ENCODE peak calls at places on chromosomes 7 and 10, in ten cellular contexts. R, S, J, I, O, E, T, V, F and Y are unnamed samples.

GRCh38 chr10:7610651-7611389 is 55.9 kb downstream of the ITIH5 start:
- DNase-seq in O (no peak), T (no peak), E (peak; percentile 99), S (no peak), R (peak; percentile 33), I (peak; percentile 70), J (no peak), F (peak; percentile 96), V (peak; percentile 70), Y (peak; percentile 83)

GRCh38 chr7:15556706-15557105 is 5.1 kb downstream of the AGMO start:
- DNase-seq in O (no peak), R (peak; percentile 51), J (no peak), T (no peak), V (no peak), S (no peak), F (no peak), E (no peak), I (no peak), Y (no peak)

GRCh38 chr10:89115876-89116627 is 91.1 kb downstream of the CH25H start:
- DNase-seq in E (peak; percentile 81), J (no peak), V (no peak), O (peak; percentile 15), T (no peak), F (peak; percentile 64), S (no peak), R (peak; percentile 93), I (peak; percentile 58), Y (peak; percentile 52)

GRCh38 chr7:147640821-147641220 is 949.7 kb upstream of the C7orf33 start:
- DNase-seq in S (no peak), F (no peak), R (no peak), T (no peak), E (no peak), V (no peak), I (no peak), J (no peak), O (no peak), Y (no peak)

GRCh38 chr7:2904202-2904601 is 60.1 kb upstream of the GNA12 start:
- DNase-seq in S (no peak), I (no peak), O (no peak), T (no peak), J (no peak), F (no peak), V (no peak), R (no peak), E (no peak), Y (no peak)

GRCh38 chr7:96253441-96253840 is 68.5 kb downstream of the SLC25A13 start:
- DNase-seq in T (no peak), F (no peak), V (no peak), O (no peak), S (no peak), E (no peak), R (no peak), J (no peak), I (no peak), Y (no peak)

GRCh38 chr7:84614821-84615506 is 420.4 kb upstream of the SEMA3A start:
- DNase-seq in E (no peak), I (no peak), T (no peak), O (no peak), S (no peak), F (peak; percentile 18), R (peak; percentile 54), J (no peak), V (no peak), Y (no peak)

GRCh38 chr7:139078399-139078798 is 31.1 kb downstream of the ZC3HAV1 start:
- DNase-seq in J (no peak), R (peak; percentile 67), V (no peak), E (peak; percentile 25), T (no peak), I (peak; percentile 75), F (no peak), O (no peak), S (no peak), Y (no peak)

GRCh38 chr10:101611096-101611495 is 23.0 kb downstream of the DPCD start:
- DNase-seq in T (no peak), J (no peak), R (no peak), F (no peak), S (no peak), V (no peak), E (no peak), O (no peak), I (no peak), Y (no peak)

GRCh38 chr7:117790731-117791130 is 82.5 kb downstream of the CTTNBP2 start:
- DNase-seq in O (no peak), J (no peak), E (no peak), F (no peak), S (no peak), I (no peak), V (no peak), R (no peak), T (no peak), Y (no peak)

GRCh38 chr10:95480102-95480900 is 80.9 kb downstream of the SORBS1 start:
- DNase-seq in O (no peak), T (no peak), R (peak; percentile 22), V (peak; percentile 36), J (no peak), I (no peak), F (peak; percentile 71), S (no peak), E (peak; percentile 24), Y (no peak)

GRCh38 chr7:143960813-143961610 is 6.4 kb downstream of the OR2F1 start:
- DNase-seq in I (no peak), T (no peak), F (no peak), E (no peak), O (no peak), S (no peak), V (no peak), R (peak; percentile 30), J (no peak), Y (no peak)

GRCh38 chr7:15989194-15989593 is 302.7 kb upstream of the MEOX2 start:
- DNase-seq in F (no peak), J (no peak), I (no peak), S (no peak), R (no peak), E (no peak), O (no peak), V (no peak), T (no peak), Y (no peak)

GRCh38 chr7:130900471-130901076 is 166.6 kb upstream of the KLF14 start:
- DNase-seq in S (no peak), E (no peak), F (no peak), J (no peak), V (no peak), R (no peak), O (no peak), I (no peak), T (no peak), Y (no peak)

GRCh38 chr7:11155883-11156282 is 182.2 kb downstream of the PHF14 start:
- DNase-seq in J (no peak), I (peak; percentile 18), O (no peak), T (no peak), V (no peak), F (no peak), R (peak; percentile 24), S (no peak), E (peak; percentile 64), Y (no peak)

GRCh38 chr10:103663802-103664201 is 170.3 kb downstream of the NEURL1 start:
- DNase-seq in R (no peak), O (no peak), S (no peak), I (no peak), T (no peak), V (no peak), E (peak; percentile 29), J (no peak), F (no peak), Y (no peak)

GRCh38 chr7:131188367-131189339 is 139.0 kb upstream of the MKLN1 start:
- DNase-seq in I (peak; percentile 98), T (peak; percentile 64), J (peak; percentile 13), R (peak; percentile 99), S (peak; percentile 13), V (no peak), O (peak; percentile 79), E (peak; percentile 99), F (peak; percentile 88), Y (peak; percentile 93)

GRCh38 chr7:143331179-143331825 is 15.4 kb downstream of the CLCN1 start:
- DNase-seq in I (peak; percentile 96), O (peak; percentile 38), V (no peak), T (no peak), J (no peak), F (peak; percentile 80), R (peak; percentile 94), S (no peak), E (peak; percentile 90), Y (peak; percentile 95)

GRCh38 chr7:150317748-150318444 is 5.3 kb upstream of the LRRC61 start:
- DNase-seq in T (no peak), I (peak; percentile 63), V (no peak), O (no peak), S (no peak), E (peak; percentile 76), F (peak; percentile 95), J (no peak), R (peak; percentile 91), Y (no peak)

DNA sequence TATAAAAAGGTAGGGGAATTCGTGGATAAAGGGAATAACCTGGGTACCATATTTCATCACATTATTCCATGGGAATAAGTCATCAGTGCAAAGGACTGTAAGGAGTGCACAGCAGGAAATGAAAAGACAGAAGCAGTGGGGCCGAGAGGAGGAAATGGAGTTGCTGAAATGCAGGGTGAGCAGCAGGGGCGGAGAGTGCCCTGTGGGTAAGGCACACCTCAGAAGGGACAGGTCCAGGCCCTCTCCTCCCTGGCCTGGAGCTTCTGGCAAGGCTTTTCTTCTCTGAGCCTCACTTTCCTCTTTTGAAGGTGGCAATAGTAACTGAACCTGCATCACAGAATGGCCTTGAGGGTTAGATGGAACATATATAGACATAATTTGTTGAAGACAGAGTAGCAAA is 26.2 kb downstream of the IKZF1 start:
- DNase-seq in J (no peak), S (no peak), I (no peak), E (no peak), R (no peak), V (no peak), F (no peak), O (no peak), T (no peak), Y (no peak)
- H3K4me3 ChIP-seq in J (no peak overlapping the region), S (peak overlapping the region; percentile 40), I (no peak overlapping the region), E (no peak overlapping the region), R (no peak overlapping the region), V (no peak overlapping the region), F (no peak overlapping the region), O (no peak overlapping the region), T (no peak overlapping the region), Y (no peak overlapping the region)

GRCh38 chr7:39754326-39755120 is 131.2 kb downstream of the RALA start:
- DNase-seq in T (no peak), V (no peak), O (no peak), R (peak; percentile 59), S (no peak), I (peak; percentile 81), E (peak; percentile 66), F (peak; percentile 25), J (peak; percentile 41), Y (peak; percentile 30)
- H3K4me3 ChIP-seq in T (no peak overlapping the region), V (peak overlapping the region; percentile 22), O (no peak overlapping the region), R (no peak overlapping the region), S (no peak overlapping the region), I (peak overlapping the region; percentile 18), E (peak overlapping the region; percentile 37), F (no peak overlapping the region), J (no peak overlapping the region), Y (no peak overlapping the region)

GRCh38 chr10:21122907-21123306 is 225.8 kb upstream of the NEBL start:
- DNase-seq in O (no peak), V (no peak), E (no peak), R (no peak), I (no peak), S (no peak), F (no peak), J (no peak), T (no peak), Y (no peak)
- H3K4me3 ChIP-seq in O (no peak overlapping the region), V (no peak overlapping the region), E (no peak overlapping the region), R (no peak overlapping the region), I (no peak overlapping the region), S (no peak overlapping the region), F (no peak overlapping the region), J (no peak overlapping the region), T (no peak overlapping the region), Y (no peak overlapping the region)

GRCh38 chr7:137996871-137997270 is 5.0 kb downstream of the CREB3L2 start:
- DNase-seq in S (no peak), F (no peak), R (no peak), I (no peak), E (no peak), J (no peak), T (no peak), O (no peak), V (no peak), Y (no peak)
- H3K4me3 ChIP-seq in S (no peak overlapping the region), F (no peak overlapping the region), R (no peak overlapping the region), I (no peak overlapping the region), E (no peak overlapping the region), J (no peak overlapping the region), T (no peak overlapping the region), O (no peak overlapping the region), V (no peak overlapping the region), Y (no peak overlapping the region)